ENCODE peak calls at places on chromosomes 16 and 17, in five cellular contexts. C is right cardiac atrium; P is neural crest cell; E is activated naive CD4-positive, alpha-beta T cell; V is HFFc6. K is an unnamed sample.

GRCh38 chr16:87291944-87292343 is 25.2 kb downstream of the C16orf95 start:
- DNase-seq in C (no peak), E (no peak), P (no peak), V (no peak), K (no peak)

GRCh38 chr17:21250719-21251305 is 2.4 kb downstream of the NATD1 start:
- DNase-seq in E (no peak), C (no peak), V (no peak), P (no peak), K (no peak)

GRCh38 chr16:78065344-78065743 is 34.1 kb upstream of the WWOX start:
- DNase-seq in V (no peak), E (no peak), C (no peak), P (no peak), K (no peak)

GRCh38 chr16:53736297-53736696 is 32.3 kb downstream of the FTO start:
- DNase-seq in P (no peak), C (no peak), E (no peak), V (no peak), K (no peak)

GRCh38 chr16:69410285-69410990 is 14.0 kb upstream of the CYB5B start:
- DNase-seq in C (no peak), P (no peak), V (peak), E (no peak), K (no peak)

GRCh38 chr17:62616993-62617893 is 10.2 kb upstream of the MRC2 start:
- DNase-seq in V (no peak), P (peak), E (no peak), C (no peak), K (no peak)

GRCh38 chr17:73798111-73798748 is 154.0 kb upstream of the SDK2 start:
- DNase-seq in V (peak), E (no peak), C (no peak), P (no peak), K (no peak)

GRCh38 chr17:42135664-42136653 is 13.4 kb downstream of the HSPB9 start:
- DNase-seq in E (no peak), C (peak), P (no peak), V (peak), K (peak)

GRCh38 chr17:76204277-76204676 is 36.0 kb downstream of the RNF157 start:
- DNase-seq in C (no peak), P (no peak), V (peak), E (no peak), K (no peak)

GRCh38 chr17:29682054-29682453 is 59.3 kb upstream of the CORO6 start:
- DNase-seq in P (no peak), E (no peak), V (no peak), C (no peak), K (no peak)

GRCh38 chr17:2347805-2348685 is 10.7 kb downstream of the SGSM2 start:
- DNase-seq in P (peak), E (no peak), V (peak), C (no peak), K (peak)

GRCh38 chr16:81315271-81316175 is 761 bp downstream of the GAN start:
- DNase-seq in C (peak), V (peak), E (no peak), P (peak), K (peak)

GRCh38 chr16:87229230-87230192 is 87.7 kb downstream of the C16orf95 start:
- DNase-seq in P (no peak), E (no peak), V (no peak), C (no peak), K (no peak)

GRCh38 chr17:35244345-35245195 is 1.7 kb downstream of the SLFN5 start:
- DNase-seq in C (peak), V (peak), P (peak), E (peak), K (peak)

GRCh38 chr16:54135361-54136275 is 151.0 kb downstream of the IRX3 start:
- DNase-seq in C (no peak), E (no peak), P (no peak), V (peak), K (no peak)

GRCh38 chr17:21689604-21690003 is 2.7 kb upstream of the KCNJ18 start:
- DNase-seq in P (no peak), E (no peak), C (peak), V (peak), K (peak)

GRCh38 chr16:77660311-77660710 is 62.0 kb upstream of the NUDT7 start:
- DNase-seq in C (no peak), P (no peak), E (no peak), V (no peak), K (no peak)

GRCh38 chr17:35312790-35313711 is 60.4 kb downstream of the SLFN11 start:
- DNase-seq in V (peak), C (peak), P (peak), E (no peak), K (peak)

GRCh38 chr16:84819644-84820304 is at the start of gene CRISPLD2:
- DNase-seq in C (peak), P (peak), E (peak), V (peak), K (peak)

GRCh38 chr16:67703626-67704025 is 15.5 kb downstream of the GFOD2 start:
- DNase-seq in P (no peak), E (no peak), V (no peak), C (no peak), K (no peak)

GRCh38 chr16:65781363-65781762 is 585.1 kb upstream of the CDH5 start:
- DNase-seq in C (no peak), P (no peak), V (no peak), E (no peak), K (no peak)

GRCh38 chr17:12545877-12546513 is 119.7 kb upstream of the MYOCD start:
- DNase-seq in P (peak), V (peak), E (no peak), C (no peak), K (no peak)

GRCh38 chr17:41824086-41824485 is 11.3 kb downstream of the FKBP10 start:
- DNase-seq in V (no peak), C (no peak), E (no peak), P (no peak), K (no peak)

GRCh38 chr16:23905027-23905426 is 69.2 kb downstream of the PRKCB start:
- DNase-seq in E (no peak), P (no peak), C (peak), V (peak), K (peak)

GRCh38 chr17:57086069-57086930 is 1.3 kb downstream of the AKAP1 start:
- DNase-seq in P (peak), V (peak), C (no peak), E (no peak), K (peak)

K was measured in upper lobe of left lung.